ENCODE peak calls at places on chromosomes 4 and X, in seven cellular contexts. P is thoracic aorta; T is left kidney; L is cerebellar cortex; J is putamen; M is naive thymus-derived CD4-positive, alpha-beta T cell; I is EH. O is an unnamed sample.

GRCh38 chr4:37762294-37763163 is 64.0 kb upstream of the PGM2 start:
- DNase-seq in M (peak; percentile 12), J (no peak), T (peak; percentile 89), L (no peak), I (peak; percentile 39), P (no peak), O (no peak)

GRCh38 chr4:6641971-6642320 is 1.5 kb downstream of the MRFAP1 start:
- DNase-seq in M (no peak), T (peak; percentile 40), I (peak; percentile 42), J (no peak), L (no peak), P (no peak), O (no peak)

GRCh38 chr4:174154455-174154854 is 129.0 kb downstream of the FBXO8 start:
- DNase-seq in T (no peak), M (no peak), L (no peak), J (no peak), P (no peak), I (peak; percentile 49), O (peak; percentile 9)

GRCh38 chr4:183658362-183659028 is 490 bp downstream of the RWDD4 start:
- DNase-seq in J (peak; percentile 13), L (peak; percentile 20), M (no peak), T (peak; percentile 64), I (peak; percentile 35), P (no peak), O (peak; percentile 14)

GRCh38 chr4:8391972-8392371 is 48.6 kb downstream of the ACOX3 start:
- DNase-seq in P (no peak), T (no peak), J (peak; percentile 74), L (no peak), M (no peak), I (peak; percentile 72), O (peak; percentile 59)

GRCh38 chr4:28287837-28288236 is 1427.2 kb downstream of the STIM2 start:
- DNase-seq in L (peak; percentile 1), J (no peak), T (no peak), P (no peak), I (peak; percentile 100), M (no peak), O (no peak)

GRCh38 chrX:123665197-123665596 is 67.7 kb downstream of the THOC2 start:
- DNase-seq in T (no peak), P (no peak), L (no peak), M (no peak), I (no peak), J (no peak), O (no peak)

GRCh38 chrX:46257451-46257879 is 287.8 kb downstream of the ZNF674 start:
- DNase-seq in J (no peak), P (no peak), L (no peak), M (no peak), T (no peak), I (no peak), O (no peak)

GRCh38 chr4:108315699-108316098 is 147.0 kb upstream of the LEF1 start:
- DNase-seq in T (no peak), J (no peak), I (no peak), M (no peak), P (no peak), L (no peak), O (no peak)

GRCh38 chrX:24081661-24082154 is 27.0 kb downstream of the EIF2S3 start:
- DNase-seq in T (peak; percentile 45), M (peak; percentile 53), L (peak; percentile 64), J (peak; percentile 21), P (no peak), I (peak; percentile 67), O (peak; percentile 14)

GRCh38 chrX:137194164-137194563 is 160.4 kb upstream of the GPR101 start:
- DNase-seq in T (peak; percentile 60), P (no peak), I (no peak), M (peak; percentile 22), J (peak; percentile 6), L (peak; percentile 57), O (peak; percentile 36)

GRCh38 chr4:98749206-98749605 is 90.8 kb upstream of the TSPAN5 start:
- DNase-seq in L (no peak), I (no peak), J (no peak), M (no peak), P (no peak), T (no peak), O (no peak)

GRCh38 chr4:85420831-85421230 is 54.1 kb upstream of the ARHGAP24 start:
- DNase-seq in L (no peak), T (peak; percentile 92), P (no peak), I (no peak), M (no peak), J (no peak), O (no peak)

GRCh38 chr4:97366661-97367060 is 776.6 kb downstream of the STPG2 start:
- DNase-seq in I (no peak), M (no peak), J (no peak), P (no peak), L (no peak), T (peak; percentile 59), O (no peak)

GRCh38 chr4:186118582-186118981 is 14.1 kb downstream of the FAM149A start:
- DNase-seq in M (no peak), J (no peak), L (no peak), P (no peak), I (no peak), T (no peak), O (no peak)

GRCh38 chr4:56544573-56545131 is 39.1 kb downstream of the ARL9 start:
- DNase-seq in L (peak; percentile 87), J (peak; percentile 84), M (peak; percentile 84), T (peak; percentile 95), I (peak; percentile 66), P (peak; percentile 17), O (peak; percentile 81)

GRCh38 chr4:177093964-177094363 is 215.7 kb upstream of the NEIL3 start:
- DNase-seq in P (no peak), T (no peak), M (no peak), I (no peak), J (no peak), L (no peak), O (no peak)

GRCh38 chr4:173935622-173936405 is 347.7 kb downstream of the FBXO8 start:
- DNase-seq in I (no peak), T (peak; percentile 57), J (no peak), L (no peak), P (no peak), M (no peak), O (no peak)

GRCh38 chr4:62194342-62194741 is 994.2 kb downstream of the ADGRL3 start:
- DNase-seq in I (no peak), P (no peak), T (no peak), M (no peak), J (no peak), L (no peak), O (no peak)

GRCh38 chr4:142155347-142155746 is 519.0 kb downstream of the IL15 start:
- DNase-seq in T (peak; percentile 29), I (peak; percentile 57), J (no peak), L (no peak), M (no peak), P (no peak), O (no peak)

GRCh38 chr4:120481711-120482110 is 415.1 kb upstream of the MAD2L1 start:
- DNase-seq in P (no peak), J (no peak), I (no peak), M (no peak), L (no peak), T (no peak), O (no peak)

GRCh38 chr4:73701116-73701515 is 39.3 kb upstream of the CXCL8 start:
- DNase-seq in I (peak; percentile 52), P (no peak), J (no peak), M (no peak), L (no peak), T (no peak), O (no peak)

GRCh38 chrX:115260330-115260729 is 26.4 kb upstream of the LRCH2 start:
- DNase-seq in M (no peak), T (no peak), I (peak; percentile 37), L (no peak), J (no peak), P (no peak), O (no peak)

GRCh38 chr4:64417974-64418373 is 8.7 kb upstream of the TECRL start:
- DNase-seq in L (peak; percentile 5), P (no peak), M (no peak), T (no peak), I (no peak), J (no peak), O (peak; percentile 50)

GRCh38 chrX:7146703-7147430 is 645 bp upstream of the STS start:
- DNase-seq in I (no peak), T (no peak), M (peak; percentile 30), P (no peak), L (no peak), J (peak; percentile 7), O (no peak)

GRCh38 chr4:173171098-173171497 is 2.5 kb downstream of the GALNT7 start:
- DNase-seq in J (no peak), M (no peak), L (peak; percentile 71), I (peak; percentile 44), P (no peak), T (peak; percentile 24), O (no peak)

GRCh38 chr4:106604319-106605051 is 235.9 kb upstream of the GIMD1 start:
- DNase-seq in J (no peak), P (no peak), I (no peak), M (no peak), T (no peak), L (no peak), O (no peak)

GRCh38 chr4:159146454-159146853 is 43.6 kb downstream of the RAPGEF2 start:
- DNase-seq in T (no peak), P (no peak), M (no peak), L (no peak), I (no peak), J (no peak), O (no peak)

GRCh38 chrX:136694491-136695087 is 46.6 kb downstream of the CD40LG start:
- DNase-seq in J (peak; percentile 19), L (peak; percentile 38), T (peak; percentile 54), M (peak; percentile 71), P (no peak), I (peak; percentile 53), O (peak; percentile 30)

GRCh38 chr4:75542824-75543223 is 13.0 kb upstream of the ODAPH start:
- DNase-seq in L (no peak), I (peak; percentile 45), M (no peak), J (no peak), T (no peak), P (no peak), O (no peak)

GRCh38 chr4:184802203-184803015 is 23.4 kb downstream of the ACSL1 start:
- DNase-seq in L (no peak), I (peak; percentile 29), P (no peak), J (no peak), T (peak; percentile 51), M (no peak), O (no peak)

GRCh38 chrX:154398668-154399526 is 720 bp downstream of the RPL10 start:
- DNase-seq in T (peak; percentile 94), L (peak; percentile 82), I (peak; percentile 84), P (peak; percentile 48), M (peak; percentile 87), J (peak; percentile 77), O (peak; percentile 78)

GRCh38 chr4:33998204-33998603 is 2246.1 kb downstream of the ARAP2 start:
- DNase-seq in T (no peak), P (no peak), I (no peak), L (no peak), M (no peak), J (no peak), O (no peak)

GRCh38 chr4:78601013-78601412 is 49.4 kb downstream of the ANXA3 start:
- DNase-seq in P (no peak), T (no peak), M (no peak), I (no peak), J (peak; percentile 67), L (peak; percentile 6), O (no peak)

GRCh38 chr4:122823476-122823875 is 3.2 kb upstream of the FGF2 start:
- DNase-seq in I (no peak), J (no peak), L (no peak), T (no peak), P (no peak), M (no peak), O (no peak)

GRCh38 chr4:81504685-81505598 is 33.2 kb upstream of the RASGEF1B start:
- DNase-seq in L (no peak), I (no peak), J (peak; percentile 71), P (no peak), T (no peak), M (peak; percentile 76), O (peak; percentile 76)

O was measured in pons.